ENCODE peak calls at places on chromosomes 12 and 14, in seven cellular contexts. J is psoas muscle; B is HS-5; R is HFFc6; D is activated T-helper 1 cell treated with anti-CD3 and anti-CD28 coated beads, Interleukin-12 subunit alpha, Interleukin-12 subunit beta, Interleukin-2, Interleukin-4 antibody, amounts not matched to agents 30 ng/mL and 10 ng/mL and 1 ng/mL, durations not matched to agents 14 hours and 24 hours and 36 hours; O is fibroblast of pulmonary artery; A is cerebellum. V is an unnamed sample.

GRCh38 chr12:131280426-131280825 is 326.7 kb downstream of the ADGRD1 start:
- DNase-seq in D (no peak), O (no peak), B (no peak), J (no peak), R (no peak), A (no peak), V (no peak)

GRCh38 chr12:38149395-38150073 is 167.0 kb upstream of the ALG10B start:
- DNase-seq in D (no peak), O (no peak), R (no peak), J (no peak), A (no peak), B (peak; percentile 72), V (no peak)

GRCh38 chr12:55142896-55143870 is 17.0 kb downstream of the OR9K2 start:
- DNase-seq in A (peak; percentile 1), R (peak; percentile 30), B (peak; percentile 13), D (peak; percentile 9), O (peak; percentile 56), J (no peak), V (peak; percentile 48)

GRCh38 chr12:124188561-124189405 is 106.1 kb upstream of the RFLNA start:
- DNase-seq in J (no peak), A (peak; percentile 53), R (no peak), D (no peak), B (no peak), O (peak; percentile 7), V (no peak)

GRCh38 chr12:20448781-20449180 is 80.4 kb downstream of the PDE3A start:
- DNase-seq in R (no peak), J (no peak), A (no peak), D (no peak), B (no peak), O (no peak), V (no peak)

GRCh38 chr12:53482626-53483165 is 16.6 kb downstream of the MAP3K12 start:
- DNase-seq in D (no peak), A (no peak), B (no peak), J (peak; percentile 55), R (no peak), O (no peak), V (no peak)

GRCh38 chr12:109625131-109625559 is 51.6 kb downstream of the MVK start:
- DNase-seq in B (peak; percentile 15), R (peak; percentile 42), O (peak; percentile 13), J (peak; percentile 79), A (peak; percentile 91), D (no peak), V (peak; percentile 60)

GRCh38 chr12:132210223-132211055 is 66.2 kb downstream of the NOC4L start:
- DNase-seq in O (no peak), R (no peak), J (no peak), B (no peak), D (no peak), A (no peak), V (no peak)

GRCh38 chr14:75470238-75470797 is 42.5 kb downstream of the JDP2 start:
- DNase-seq in D (no peak), O (no peak), A (no peak), R (no peak), B (no peak), J (no peak), V (no peak)

GRCh38 chr14:85248881-85249635 is 280.9 kb upstream of the FLRT2 start:
- DNase-seq in J (no peak), R (no peak), D (no peak), B (no peak), A (no peak), O (no peak), V (peak; percentile 69)

V was measured in fibroblast of mammary gland.